ENCODE peak calls at places on chromosomes 2 and 18, in four cellular contexts. I is right lobe of liver, Y is PC-9, J is hepatocyte. Z is an unnamed sample.
A peak's percentile ranks its signal among the peaks of the same experiment; 100 is the strongest.

GRCh38 chr2:118851650-118852049 is 4.2 kb upstream of the EN1 start:
- DNase-seq in I (no peak), Y (no peak), J (no peak), Z (peak; percentile 21)

GRCh38 chr2:46269545-46270273 is 27.5 kb upstream of the EPAS1 start:
- DNase-seq in I (no peak), Y (no peak), J (no peak), Z (no peak)

GRCh38 chr2:218015831-218016521 is 13.2 kb upstream of the TNS1 start:
- DNase-seq in I (no peak), Y (no peak), J (no peak), Z (no peak)

GRCh38 chr2:208228481-208228880 is 26.4 kb downstream of the IDH1 start:
- DNase-seq in I (no peak), Y (no peak), J (no peak), Z (no peak)

GRCh38 chr2:82139979-82140611 is 1835.5 kb upstream of the LRRTM1 start:
- DNase-seq in I (no peak), Y (peak; percentile 75), J (peak; percentile 45), Z (no peak)

GRCh38 chr2:172588931-172589330 is 33.0 kb downstream of the PDK1 start:
- DNase-seq in I (no peak), Y (peak; percentile 73), J (no peak), Z (no peak)

GRCh38 chr2:2848621-2849443 is 517.8 kb upstream of the MYT1L start:
- DNase-seq in I (no peak), Y (no peak), J (peak; percentile 33), Z (no peak)

GRCh38 chr2:137133231-137133630 is 367.9 kb downstream of the THSD7B start:
- DNase-seq in I (no peak), Y (no peak), J (no peak), Z (no peak)

GRCh38 chr2:11073251-11073650 is 82.0 kb upstream of the SLC66A3 start:
- DNase-seq in I (no peak), Y (no peak), J (peak; percentile 74), Z (no peak)

GRCh38 chr2:28342081-28342967 is 50.3 kb upstream of the FOSL2 start:
- DNase-seq in I (peak; percentile 81), Y (no peak), J (peak; percentile 49), Z (peak; percentile 67)

GRCh38 chr2:127420039-127420864 is 2.0 kb downstream of the PROC start:
- DNase-seq in I (peak; percentile 58), Y (no peak), J (no peak), Z (no peak)

GRCh38 chr2:118110310-118110709 is 22.0 kb downstream of the INSIG2 start:
- DNase-seq in I (no peak), Y (peak; percentile 32), J (no peak), Z (no peak)

GRCh38 chr2:182038579-182038978 is 52.9 kb downstream of the PPP1R1C start:
- DNase-seq in I (no peak), Y (peak; percentile 76), J (peak; percentile 27), Z (no peak)

GRCh38 chr18:51030537-51031258 is 685 bp downstream of the SMAD4 start:
- DNase-seq in I (peak; percentile 85), Y (peak; percentile 72), J (peak; percentile 90), Z (peak; percentile 87)

GRCh38 chr2:134154269-134154668 is 99.6 kb upstream of the MGAT5 start:
- DNase-seq in I (no peak), Y (no peak), J (no peak), Z (peak; percentile 72)

GRCh38 chr18:59918320-59918755 is 18.5 kb downstream of the PMAIP1 start:
- DNase-seq in I (peak; percentile 34), Y (peak; percentile 94), J (peak; percentile 26), Z (peak; percentile 83)

GRCh38 chr18:3529597-3529996 is 79.6 kb downstream of the TGIF1 start:
- DNase-seq in I (no peak), Y (no peak), J (no peak), Z (no peak)

GRCh38 chr2:128921740-128922139 is 603.1 kb upstream of the HS6ST1 start:
- DNase-seq in I (no peak), Y (no peak), J (peak; percentile 20), Z (no peak)

GRCh38 chr2:80329491-80329890 is 24.9 kb upstream of the LRRTM1 start:
- DNase-seq in I (no peak), Y (no peak), J (no peak), Z (no peak)

GRCh38 chr18:54161267-54161666 is 63.2 kb downstream of the MBD2 start:
- DNase-seq in I (no peak), Y (no peak), J (no peak), Z (no peak)

GRCh38 chr2:106658616-106659015 is 171.5 kb downstream of the CD8B2 start:
- DNase-seq in I (no peak), Y (no peak), J (no peak), Z (no peak)

DNA sequence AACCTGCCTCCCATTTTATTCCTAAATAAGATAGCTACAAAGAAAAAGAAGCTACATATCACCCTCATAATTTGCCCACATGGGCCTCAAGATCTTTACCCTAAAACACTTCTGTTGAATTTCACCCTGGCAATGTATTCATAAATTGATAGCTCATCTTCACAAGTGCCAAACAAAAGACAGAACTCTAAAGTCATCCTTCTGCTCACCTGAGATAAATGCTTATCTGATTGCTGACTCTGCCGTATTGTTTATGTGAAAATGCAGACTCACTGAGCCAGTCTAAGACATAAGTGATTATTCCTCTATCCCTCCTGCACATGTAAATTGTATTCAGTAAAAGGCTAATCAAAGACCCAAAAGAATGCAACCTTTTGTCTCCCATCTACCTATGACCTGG is 2.0 kb downstream of the RDH14 start:
- DNase-seq in I (no peak), Y (no peak), J (no peak), Z (no peak)
- H3K4me3 ChIP-seq in I (no peak overlapping the region), Y (no peak overlapping the region), J (no peak overlapping the region), Z (no peak overlapping the region)

DNA sequence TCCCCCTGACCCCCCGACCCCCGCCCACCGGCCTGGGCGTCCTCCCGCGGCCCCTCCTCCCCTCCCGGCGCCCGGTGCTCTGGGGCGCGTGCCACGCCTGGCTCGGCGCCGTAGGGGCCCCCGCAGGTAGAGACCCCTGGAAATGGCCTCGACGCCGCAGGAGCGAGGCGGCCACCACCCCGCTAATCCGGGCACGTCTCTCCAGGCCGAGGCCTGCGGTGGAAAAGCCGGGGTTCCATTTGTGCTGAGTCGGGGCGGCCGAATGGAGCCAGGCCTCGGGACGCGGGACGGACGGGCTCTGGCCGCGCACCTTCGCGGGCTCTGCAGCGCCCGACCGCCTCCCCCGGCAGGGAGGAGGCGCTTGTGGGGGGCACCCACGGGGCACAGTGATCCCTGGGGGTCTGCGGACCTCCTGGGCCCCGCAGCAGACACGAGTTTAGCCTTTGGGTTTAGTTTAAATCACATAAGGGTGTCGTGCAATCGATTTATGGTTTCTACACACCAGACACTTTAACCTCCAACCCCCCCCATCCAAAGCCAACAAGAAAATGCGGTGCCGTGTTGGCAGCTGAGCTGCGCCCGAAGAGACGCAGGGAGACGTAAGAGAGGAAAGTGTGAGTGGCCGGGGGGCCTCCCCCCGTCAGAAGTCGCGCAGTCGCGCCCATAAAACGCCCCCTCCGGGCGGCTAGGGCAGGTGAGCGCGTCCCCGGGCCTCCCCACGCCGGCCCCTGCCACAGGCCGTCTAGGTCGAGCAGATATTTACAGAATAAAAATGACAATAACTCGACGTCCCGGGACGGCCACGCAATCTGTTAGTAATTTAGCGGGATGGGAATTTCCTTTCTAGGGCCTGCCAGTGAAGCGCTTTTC is 1.1 kb upstream of the NFATC1 start:
- DNase-seq in I (no peak), Y (no peak), J (peak; percentile 64), Z (peak; percentile 63)
- TF ChIP-seq CTCF in I (no peak), Y (no peak), J (no peak), Z (no peak)

GRCh38 chr2:176109955-176110345 is 2.9 kb downstream of the HOXD11 start:
- DNase-seq in I (no peak), Y (no peak), J (no peak), Z (no peak)

GRCh38 chr2:176110975-176111663 is 4.0 kb downstream of the HOXD11 start:
- DNase-seq in I (peak; percentile 55), Y (no peak), J (peak; percentile 76), Z (peak; percentile 72)

GRCh38 chr2:176107731-176108181 is 676 bp downstream of the HOXD11 start:
- DNase-seq in I (no peak), Y (no peak), J (no peak), Z (no peak)

GRCh38 chr2:176106636-176107539 is at the start of gene HOXD11:
- DNase-seq in I (peak; percentile 64), Y (no peak), J (no peak), Z (no peak)

GRCh38 chr2:176109226-176109954 is 2.3 kb downstream of the HOXD11 start:
- DNase-seq in I (no peak), Y (no peak), J (no peak), Z (no peak)
- H3K4me3 ChIP-seq in I (no peak overlapping the region), Y (no peak overlapping the region), J (peak overlapping the region; percentile 29), Z (no peak overlapping the region)

GRCh38 chr2:70608373-70608772 is 54.7 kb upstream of the TGFA start:
- DNase-seq in I (no peak), Y (no peak), J (no peak), Z (no peak)

GRCh38 chr2:70598197-70598596 is 44.6 kb upstream of the TGFA start:
- DNase-seq in I (no peak), Y (no peak), J (no peak), Z (no peak)

GRCh38 chr2:70607121-70607551 is 53.5 kb upstream of the TGFA start:
- DNase-seq in I (no peak), Y (no peak), J (no peak), Z (no peak)

GRCh38 chr2:70603066-70603465 is 49.4 kb upstream of the TGFA start:
- DNase-seq in I (no peak), Y (no peak), J (no peak), Z (no peak)
- TF ChIP-seq CTCF in I (no peak), Y (peak; percentile 37), J (no peak), Z (peak; percentile 3)

GRCh38 chr2:675051-675450 is 2.2 kb downstream of the TMEM18 start:
- DNase-seq in I (no peak), Y (no peak), J (no peak), Z (no peak)
- H3K4me3 ChIP-seq in I (no peak overlapping the region), Y (peak overlapping the region; percentile 68), J (no peak overlapping the region), Z (no peak overlapping the region)